ENCODE peak calls at places on chromosomes 13 and 19, in nine cellular contexts. One of them, this sample, is unnamed.

GRCh38 chr19:43504426-43505185 is at the start of gene PHLDB3:
- DNase-seq in CD8-positive, alpha-beta memory T cell: no peak
- DNase-seq in left colon: peak
- DNase-seq in CD4-positive, alpha-beta T cell: no peak
- DNase-seq in LHCN-M2: peak
- DNase-seq in EL: no peak
- DNase-seq in fibroblast of pulmonary artery: no peak
- DNase-seq in body of pancreas: peak
- DNase-seq in mammary epithelial cell: no peak
- DNase-seq in this sample: peak

GRCh38 chr13:101487046-101487830 is 34.8 kb downstream of the ITGBL1 start:
- DNase-seq in CD8-positive, alpha-beta memory T cell: no peak
- DNase-seq in left colon: no peak
- DNase-seq in CD4-positive, alpha-beta T cell: no peak
- DNase-seq in LHCN-M2: no peak
- DNase-seq in EL: no peak
- DNase-seq in fibroblast of pulmonary artery: no peak
- DNase-seq in body of pancreas: no peak
- DNase-seq in mammary epithelial cell: no peak
- DNase-seq in this sample: no peak

GRCh38 chr13:45042539-45042938 is 53.2 kb downstream of the GPALPP1 start:
- DNase-seq in CD8-positive, alpha-beta memory T cell: no peak
- DNase-seq in left colon: no peak
- DNase-seq in CD4-positive, alpha-beta T cell: no peak
- DNase-seq in LHCN-M2: no peak
- DNase-seq in EL: no peak
- DNase-seq in fibroblast of pulmonary artery: peak
- DNase-seq in body of pancreas: no peak
- DNase-seq in mammary epithelial cell: no peak
- DNase-seq in this sample: no peak

GRCh38 chr13:40772765-40773473 is 1.9 kb upstream of the MRPS31 start:
- DNase-seq in CD8-positive, alpha-beta memory T cell: no peak
- DNase-seq in left colon: no peak
- DNase-seq in CD4-positive, alpha-beta T cell: no peak
- DNase-seq in LHCN-M2: no peak
- DNase-seq in EL: no peak
- DNase-seq in fibroblast of pulmonary artery: no peak
- DNase-seq in body of pancreas: no peak
- DNase-seq in mammary epithelial cell: no peak
- DNase-seq in this sample: no peak

GRCh38 chr13:110397445-110397844 is 90.4 kb downstream of the COL4A2 start:
- DNase-seq in CD8-positive, alpha-beta memory T cell: no peak
- DNase-seq in left colon: no peak
- DNase-seq in CD4-positive, alpha-beta T cell: no peak
- DNase-seq in LHCN-M2: peak
- DNase-seq in EL: peak
- DNase-seq in fibroblast of pulmonary artery: peak
- DNase-seq in body of pancreas: no peak
- DNase-seq in mammary epithelial cell: peak
- DNase-seq in this sample: no peak

GRCh38 chr13:47326061-47326460 is 429.2 kb upstream of the HTR2A start:
- DNase-seq in CD8-positive, alpha-beta memory T cell: no peak
- DNase-seq in left colon: no peak
- DNase-seq in CD4-positive, alpha-beta T cell: no peak
- DNase-seq in LHCN-M2: peak
- DNase-seq in EL: peak
- DNase-seq in fibroblast of pulmonary artery: peak
- DNase-seq in body of pancreas: no peak
- DNase-seq in mammary epithelial cell: no peak
- DNase-seq in this sample: no peak

GRCh38 chr19:3593156-3593555 is 7.9 kb downstream of the GIPC3 start:
- DNase-seq in CD8-positive, alpha-beta memory T cell: no peak
- DNase-seq in left colon: no peak
- DNase-seq in CD4-positive, alpha-beta T cell: no peak
- DNase-seq in LHCN-M2: no peak
- DNase-seq in EL: no peak
- DNase-seq in fibroblast of pulmonary artery: no peak
- DNase-seq in body of pancreas: no peak
- DNase-seq in mammary epithelial cell: no peak
- DNase-seq in this sample: peak

GRCh38 chr13:87208636-87209035 is 462.5 kb upstream of the SLITRK5 start:
- DNase-seq in CD8-positive, alpha-beta memory T cell: no peak
- DNase-seq in left colon: no peak
- DNase-seq in CD4-positive, alpha-beta T cell: no peak
- DNase-seq in LHCN-M2: no peak
- DNase-seq in EL: no peak
- DNase-seq in fibroblast of pulmonary artery: no peak
- DNase-seq in body of pancreas: no peak
- DNase-seq in mammary epithelial cell: no peak
- DNase-seq in this sample: no peak

GRCh38 chr13:39656325-39656677 is 839 bp downstream of the COG6 start:
- DNase-seq in CD8-positive, alpha-beta memory T cell: no peak
- DNase-seq in left colon: no peak
- DNase-seq in CD4-positive, alpha-beta T cell: no peak
- DNase-seq in LHCN-M2: no peak
- DNase-seq in EL: no peak
- DNase-seq in fibroblast of pulmonary artery: peak
- DNase-seq in body of pancreas: no peak
- DNase-seq in mammary epithelial cell: peak
- DNase-seq in this sample: no peak

GRCh38 chr13:76016799-76017198 is 380.7 kb downstream of the LMO7 start:
- DNase-seq in CD8-positive, alpha-beta memory T cell: no peak
- DNase-seq in left colon: no peak
- DNase-seq in CD4-positive, alpha-beta T cell: no peak
- DNase-seq in LHCN-M2: peak
- DNase-seq in EL: peak
- DNase-seq in fibroblast of pulmonary artery: peak
- DNase-seq in body of pancreas: peak
- DNase-seq in mammary epithelial cell: peak
- DNase-seq in this sample: peak

GRCh38 chr13:97285221-97285955 is 63.3 kb downstream of the MBNL2 start:
- DNase-seq in CD8-positive, alpha-beta memory T cell: no peak
- DNase-seq in left colon: no peak
- DNase-seq in CD4-positive, alpha-beta T cell: no peak
- DNase-seq in LHCN-M2: peak
- DNase-seq in EL: no peak
- DNase-seq in fibroblast of pulmonary artery: no peak
- DNase-seq in body of pancreas: no peak
- DNase-seq in mammary epithelial cell: no peak
- DNase-seq in this sample: no peak

GRCh38 chr19:4454952-4455738 is 2.4 kb downstream of the UBXN6 start:
- DNase-seq in CD8-positive, alpha-beta memory T cell: no peak
- DNase-seq in left colon: no peak
- DNase-seq in CD4-positive, alpha-beta T cell: no peak
- DNase-seq in LHCN-M2: peak
- DNase-seq in EL: peak
- DNase-seq in fibroblast of pulmonary artery: peak
- DNase-seq in body of pancreas: no peak
- DNase-seq in mammary epithelial cell: peak
- DNase-seq in this sample: no peak

GRCh38 chr13:32305646-32306045 is 9.5 kb downstream of the ZAR1L start:
- DNase-seq in CD8-positive, alpha-beta memory T cell: no peak
- DNase-seq in left colon: no peak
- DNase-seq in CD4-positive, alpha-beta T cell: no peak
- DNase-seq in LHCN-M2: no peak
- DNase-seq in EL: no peak
- DNase-seq in fibroblast of pulmonary artery: no peak
- DNase-seq in body of pancreas: no peak
- DNase-seq in mammary epithelial cell: no peak
- DNase-seq in this sample: no peak

GRCh38 chr19:15372470-15372869 is 7.1 kb downstream of the AKAP8 start:
- DNase-seq in CD8-positive, alpha-beta memory T cell: no peak
- DNase-seq in left colon: no peak
- DNase-seq in CD4-positive, alpha-beta T cell: no peak
- DNase-seq in LHCN-M2: no peak
- DNase-seq in EL: no peak
- DNase-seq in fibroblast of pulmonary artery: no peak
- DNase-seq in body of pancreas: no peak
- DNase-seq in mammary epithelial cell: no peak
- DNase-seq in this sample: no peak

GRCh38 chr13:35764359-35765015 is 288.0 kb upstream of the MAB21L1 start:
- DNase-seq in CD8-positive, alpha-beta memory T cell: no peak
- DNase-seq in left colon: no peak
- DNase-seq in CD4-positive, alpha-beta T cell: no peak
- DNase-seq in LHCN-M2: peak
- DNase-seq in EL: peak
- DNase-seq in fibroblast of pulmonary artery: no peak
- DNase-seq in body of pancreas: no peak
- DNase-seq in mammary epithelial cell: peak
- DNase-seq in this sample: no peak

GRCh38 chr19:2561895-2562294 is 86.0 kb downstream of the GADD45B start:
- DNase-seq in CD8-positive, alpha-beta memory T cell: peak
- DNase-seq in left colon: no peak
- DNase-seq in CD4-positive, alpha-beta T cell: peak
- DNase-seq in LHCN-M2: no peak
- DNase-seq in EL: no peak
- DNase-seq in fibroblast of pulmonary artery: no peak
- DNase-seq in body of pancreas: no peak
- DNase-seq in mammary epithelial cell: no peak
- DNase-seq in this sample: no peak

GRCh38 chr19:17938092-17938845 is 5.5 kb downstream of the CCDC124 start:
- DNase-seq in CD8-positive, alpha-beta memory T cell: peak
- DNase-seq in left colon: peak
- DNase-seq in CD4-positive, alpha-beta T cell: peak
- DNase-seq in LHCN-M2: peak
- DNase-seq in EL: peak
- DNase-seq in fibroblast of pulmonary artery: peak
- DNase-seq in body of pancreas: peak
- DNase-seq in mammary epithelial cell: peak
- DNase-seq in this sample: peak

GRCh38 chr19:1811942-1812425 is at the start of gene ATP8B3:
- DNase-seq in CD8-positive, alpha-beta memory T cell: peak
- DNase-seq in left colon: no peak
- DNase-seq in CD4-positive, alpha-beta T cell: no peak
- DNase-seq in LHCN-M2: no peak
- DNase-seq in EL: no peak
- DNase-seq in fibroblast of pulmonary artery: no peak
- DNase-seq in body of pancreas: no peak
- DNase-seq in mammary epithelial cell: no peak
- DNase-seq in this sample: peak

GRCh38 chr19:46413262-46414031 is at the start of gene CCDC8:
- DNase-seq in CD8-positive, alpha-beta memory T cell: no peak
- DNase-seq in left colon: peak
- DNase-seq in CD4-positive, alpha-beta T cell: no peak
- DNase-seq in LHCN-M2: peak
- DNase-seq in EL: peak
- DNase-seq in fibroblast of pulmonary artery: peak
- DNase-seq in body of pancreas: peak
- DNase-seq in mammary epithelial cell: peak
- DNase-seq in this sample: peak

GRCh38 chr13:95153647-95154405 is 147.4 kb downstream of the ABCC4 start:
- DNase-seq in CD8-positive, alpha-beta memory T cell: no peak
- DNase-seq in left colon: no peak
- DNase-seq in CD4-positive, alpha-beta T cell: no peak
- DNase-seq in LHCN-M2: no peak
- DNase-seq in EL: no peak
- DNase-seq in fibroblast of pulmonary artery: peak
- DNase-seq in body of pancreas: no peak
- DNase-seq in mammary epithelial cell: peak
- DNase-seq in this sample: no peak

This sample was measured in iPS-NIHi11.